ENCODE peak calls at places on chromosomes 4 and X, in seven cellular contexts. D is tibial nerve, P is astrocyte, Q is OCI-LY7, L is SJSA1, B is SK-N-SH, G is left lung. F is an unnamed sample. For H3K9me3, the result is how much of the 10 kb centered on the place peaks cover.

GRCh38 chr4:180169394-180169793 is 2073.8 kb upstream of the TENM3 start:
- DNase-seq in D (no peak), L (no peak), P (no peak), B (no peak), Q (no peak), G (no peak), F (no peak)

GRCh38 chrX:115413246-115413878 is 123.8 kb downstream of the LUZP4 start:
- DNase-seq in G (no peak), D (no peak), P (peak), B (no peak), Q (no peak), L (peak), F (no peak)

GRCh38 chr4:142558851-142559250 is 287.2 kb downstream of the INPP4B start:
- DNase-seq in D (no peak), Q (no peak), L (no peak), G (no peak), P (peak), B (no peak), F (no peak)

GRCh38 chrX:19599253-19599652 is 83.9 kb upstream of the MAP3K15 start:
- DNase-seq in D (no peak), L (no peak), B (no peak), G (no peak), Q (no peak), P (no peak), F (no peak)

GRCh38 chr4:112881842-112882241 is 167.6 kb upstream of the ANK2 start:
- DNase-seq in G (no peak), D (no peak), P (no peak), B (no peak), Q (no peak), L (no peak), F (no peak)

GRCh38 chr4:76782837-76783236 is 115.1 kb downstream of the SOWAHB start:
- DNase-seq in D (no peak), P (peak), G (no peak), B (no peak), Q (no peak), L (no peak), F (no peak)

GRCh38 chr4:99816611-99817309 is at the start of gene DAPP1:
- DNase-seq in B (no peak), D (peak), G (peak), Q (peak), P (no peak), L (no peak), F (peak)

GRCh38 chrX:101550825-101551767 is 749 bp downstream of the ARMCX1 start:
- DNase-seq in P (peak), Q (no peak), G (peak), B (peak), D (peak), L (peak), F (peak)

GRCh38 chr4:106530816-106531215 is 162.2 kb upstream of the GIMD1 start:
- DNase-seq in D (no peak), Q (no peak), B (no peak), G (no peak), P (peak), L (no peak), F (no peak)

GRCh38 chrX:103517246-103517645 is 2.0 kb downstream of the RAB40A start:
- DNase-seq in D (no peak), G (no peak), B (no peak), Q (no peak), P (peak), L (no peak), F (no peak)

GRCh38 chrX:131675596-131676194 is 131.8 kb downstream of the OR13H1 start:
- DNase-seq in D (no peak), L (no peak), G (no peak), B (peak), P (no peak), Q (peak), F (no peak)

GRCh38 chr4:182015893-182016292 is 227.3 kb upstream of the TENM3 start:
- DNase-seq in L (no peak), D (no peak), P (peak), B (no peak), Q (no peak), G (no peak), F (no peak)

GRCh38 chr4:181597766-181598165 is 645.4 kb upstream of the TENM3 start:
- DNase-seq in Q (no peak), B (no peak), P (peak), D (no peak), L (no peak), G (no peak), F (no peak)

GRCh38 chr4:174005422-174005821 is 278.0 kb downstream of the FBXO8 start:
- DNase-seq in L (no peak), P (no peak), B (no peak), G (no peak), D (no peak), Q (no peak), F (no peak)

GRCh38 chrX:49919617-49920016 is 2.8 kb upstream of the CLCN5 start:
- DNase-seq in D (peak), Q (peak), G (peak), B (peak), P (peak), L (peak), F (no peak)

GRCh38 chr4:73343432-73343831 is 60.7 kb upstream of the ALB start:
- DNase-seq in B (no peak), P (peak), L (no peak), Q (no peak), G (no peak), D (no peak), F (no peak)

GRCh38 chr4:45317739-45318138 is 591.4 kb upstream of the GNPDA2 start:
- DNase-seq in Q (no peak), L (no peak), B (no peak), D (no peak), G (no peak), P (no peak), F (no peak)

GRCh38 chr4:45324381-45325111 is 598.2 kb upstream of the GNPDA2 start:
- DNase-seq in G (no peak), D (no peak), Q (no peak), B (no peak), P (no peak), L (no peak), F (no peak)

GRCh38 chr4:45325112-45325462 is 598.7 kb upstream of the GNPDA2 start:
- DNase-seq in B (no peak), P (no peak), D (no peak), L (no peak), Q (no peak), G (no peak), F (no peak)

GRCh38 chr4:45327544-45327943 is 601.2 kb upstream of the GNPDA2 start:
- DNase-seq in B (no peak), D (no peak), P (no peak), L (no peak), G (no peak), Q (no peak), F (no peak)

DNA sequence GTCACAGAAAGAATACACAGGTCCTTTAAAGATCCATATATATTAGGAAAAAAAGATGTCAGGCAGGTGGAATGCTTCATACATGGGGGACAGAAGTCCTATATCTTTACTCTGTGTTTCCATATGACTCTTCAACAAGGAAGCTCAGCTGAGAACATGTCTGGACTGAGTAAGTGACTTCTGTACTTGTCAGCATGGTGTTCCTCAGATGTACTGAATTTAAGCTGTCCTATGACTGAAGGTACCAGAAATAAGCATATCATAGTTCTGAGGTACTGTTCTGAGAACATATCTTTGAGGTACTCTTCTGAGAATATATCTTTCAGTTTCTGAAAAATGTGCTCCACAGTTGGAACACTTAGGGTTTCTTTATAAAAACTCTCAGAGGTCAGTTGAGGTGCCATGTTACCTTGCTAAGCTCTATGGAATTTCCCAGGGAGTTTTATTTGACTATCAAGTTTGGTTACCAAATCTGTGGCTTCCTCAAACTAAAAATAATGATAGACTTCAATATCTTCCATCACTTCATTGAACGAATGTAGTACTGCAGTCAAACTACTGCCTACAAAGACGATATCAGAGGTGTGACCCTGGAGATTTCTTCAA is 597.2 kb upstream of the GNPDA2 start:
- DNase-seq in B (no peak), Q (no peak), G (no peak), P (no peak), L (no peak), D (no peak), F (no peak)
- H3K9me3 ChIP-seq in B (under half), Q (under half), G (under half), P (under half), L (under half), D (under half), F (under half)

GRCh38 chr4:144985014-144985413 is 113.0 kb downstream of the ANAPC10 start:
- DNase-seq in B (no peak), P (no peak), D (no peak), G (no peak), Q (no peak), L (no peak), F (no peak)

GRCh38 chr4:144985536-144985935 is 112.5 kb downstream of the ANAPC10 start:
- DNase-seq in B (no peak), L (no peak), G (no peak), Q (no peak), D (no peak), P (no peak), F (no peak)

DNA sequence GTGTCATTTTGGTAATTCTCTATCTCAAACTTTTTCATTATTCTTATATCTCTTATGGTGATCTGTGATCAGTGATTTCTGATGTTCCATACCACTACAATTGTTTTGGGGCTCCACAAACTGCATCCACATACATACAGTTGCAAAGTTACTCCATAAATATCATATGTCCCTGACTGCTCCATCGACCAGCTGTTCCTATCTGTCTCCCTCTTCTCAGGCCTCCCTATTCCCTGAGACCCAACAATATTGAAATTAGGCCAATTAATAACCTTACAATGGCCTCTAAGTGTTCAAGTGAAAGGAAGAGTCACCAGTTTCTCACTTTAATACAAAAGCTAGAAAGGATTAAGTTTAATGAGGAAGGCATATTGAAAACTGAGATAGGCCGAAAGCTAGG is 108.7 kb downstream of the ANAPC10 start:
- DNase-seq in G (no peak), P (no peak), L (no peak), B (no peak), Q (no peak), D (no peak), F (no peak)
- H3K9me3 ChIP-seq in G (under half), P (under half), L (under half), B (under half), Q (under half), D (under half), F (under half)

DNA sequence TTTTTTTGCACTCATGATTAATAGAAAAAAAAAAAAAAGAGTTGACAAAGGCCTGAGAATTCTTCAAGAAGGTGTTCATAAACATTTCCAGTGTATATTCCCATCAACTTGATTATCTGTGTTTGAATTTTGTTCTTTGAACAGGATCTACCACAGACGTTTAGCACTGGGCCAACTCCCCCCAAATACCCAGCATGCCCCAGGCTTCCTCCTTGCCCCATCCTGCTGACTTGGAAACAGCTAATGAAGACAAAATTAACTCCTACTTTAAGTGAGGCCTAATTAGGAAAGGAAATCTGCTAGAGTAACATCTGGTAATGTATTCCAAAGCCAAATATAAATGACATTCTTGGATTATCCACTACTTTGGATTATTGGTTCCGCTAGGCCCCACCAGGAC is 52.5 kb downstream of the PPARGC1A start:
- DNase-seq in P (no peak), D (no peak), B (no peak), L (no peak), G (no peak), Q (no peak), F (no peak)
- H3K9me3 ChIP-seq in P (under half), D (under half), B (under half), L (under half), G (under half), Q (under half), F (under half)

GRCh38 chrX:40834225-40834624 is 98.9 kb upstream of the MED14 start:
- DNase-seq in D (no peak), Q (no peak), G (no peak), L (no peak), B (no peak), P (no peak), F (no peak)

GRCh38 chrX:40831750-40832149 is 96.4 kb upstream of the MED14 start:
- DNase-seq in G (no peak), D (no peak), P (no peak), B (no peak), L (no peak), Q (no peak), F (no peak)

GRCh38 chrX:40827331-40827730 is 92.0 kb upstream of the MED14 start:
- DNase-seq in D (no peak), L (no peak), B (no peak), Q (no peak), P (no peak), G (no peak), F (no peak)

DNA sequence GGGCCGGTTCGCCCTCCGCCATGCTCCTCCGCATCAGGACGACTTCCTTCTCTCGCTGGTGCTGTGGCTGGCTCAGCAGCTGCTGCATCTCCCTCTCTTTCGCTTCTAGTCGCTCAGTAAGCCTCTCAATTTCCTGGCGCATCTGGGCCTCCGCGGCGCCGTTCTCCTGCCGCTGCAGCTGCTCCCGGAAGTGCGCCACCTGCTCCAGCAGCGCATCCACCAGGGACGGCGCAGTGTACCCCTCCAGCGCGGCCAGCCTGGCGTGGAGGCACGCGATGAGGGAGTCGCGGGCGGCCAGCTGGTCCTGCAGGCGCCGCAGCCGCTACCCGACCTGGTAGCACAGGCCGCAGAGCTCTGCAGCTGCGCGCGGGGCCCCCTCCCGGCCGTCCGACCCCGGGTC is 97.4 kb upstream of the MED14 start:
- DNase-seq in L (no peak), Q (no peak), D (no peak), G (no peak), P (no peak), B (no peak), F (no peak)
- H3K9me3 ChIP-seq in L (under half), Q (under half), D (under half), G (under half), P (under half), B (under half), F (under half)

DNA sequence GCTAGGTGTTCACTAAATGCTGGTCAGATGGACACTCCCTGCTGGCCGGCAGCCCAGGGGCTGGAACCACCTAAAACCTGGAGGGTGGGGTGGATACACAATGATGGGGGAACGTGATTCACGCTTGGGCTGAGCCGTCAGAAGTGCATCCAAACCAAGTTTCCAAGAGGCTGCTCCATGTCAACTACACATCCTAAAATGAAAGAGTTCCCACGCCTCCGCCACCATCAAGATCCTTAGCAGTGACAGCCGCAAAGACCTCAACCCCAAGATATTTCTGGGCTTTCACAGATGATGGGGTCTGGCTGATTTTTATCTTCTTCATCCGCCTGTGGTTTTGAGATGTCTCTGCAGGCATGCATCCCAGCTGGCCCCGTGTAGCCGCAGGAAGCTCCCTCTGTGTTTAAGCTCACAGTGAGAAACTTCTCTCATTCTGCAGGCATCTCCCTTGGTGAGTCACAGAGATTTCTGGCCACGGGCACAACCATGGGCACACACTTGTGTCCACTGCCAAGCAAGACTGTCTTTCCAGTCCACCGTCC is 84.4 kb downstream of the HTRA3 start:
- DNase-seq in L (no peak), P (peak), Q (no peak), B (no peak), G (peak), D (no peak), F (no peak)
- H3K9me3 ChIP-seq in L (under half), P (under half), Q (under half), B (under half), G (under half), D (under half), F (under half)

GRCh38 chr4:18082254-18082653 is 60.7 kb upstream of the LCORL start:
- DNase-seq in D (no peak), B (no peak), G (no peak), Q (no peak), P (no peak), L (no peak), F (no peak)
- H3K9me3 ChIP-seq in D (under half), B (under half), G (under half), Q (under half), P (under half), L (under half), F (under half)

DNA sequence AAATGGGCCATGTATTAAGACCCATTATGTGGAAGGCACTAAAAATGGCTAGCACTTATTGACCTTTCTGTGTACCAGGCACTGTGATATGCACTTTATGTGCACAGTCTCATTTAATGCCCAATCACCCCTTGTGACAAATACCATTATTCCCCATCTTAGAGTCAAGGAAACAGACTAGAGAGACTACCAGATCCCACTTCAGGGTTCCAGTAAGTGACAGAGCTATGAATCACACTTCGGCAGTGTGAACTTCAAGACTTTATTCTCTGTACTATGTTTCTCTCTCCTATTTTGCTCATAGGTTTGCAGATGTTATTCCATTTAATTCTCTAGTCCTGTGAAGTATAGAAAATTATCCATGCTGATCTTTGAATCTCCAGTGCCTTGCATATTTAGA is 107.0 kb downstream of the NFKB1 start:
- DNase-seq in L (no peak), B (no peak), P (peak), D (no peak), G (no peak), Q (no peak), F (no peak)
- H3K9me3 ChIP-seq in L (under half), B (under half), P (under half), D (under half), G (under half), Q (under half), F (under half)

GRCh38 chr4:100889898-100890297 is 372.1 kb upstream of the EMCN start:
- DNase-seq in G (no peak), Q (no peak), D (no peak), B (no peak), L (no peak), P (no peak), F (no peak)
- H3K9me3 ChIP-seq in G (under half), Q (under half), D (under half), B (under half), L (under half), P (under half), F (under half)

GRCh38 chrX:144334577-144334976 is 450.7 kb downstream of the UBE2NL start:
- DNase-seq in D (no peak), P (no peak), Q (peak), G (no peak), B (peak), L (no peak), F (no peak)

GRCh38 chrX:144327515-144327914 is 443.6 kb downstream of the UBE2NL start:
- DNase-seq in G (no peak), D (no peak), Q (no peak), P (no peak), L (no peak), B (no peak), F (no peak)

GRCh38 chrX:144335402-144335801 is 451.5 kb downstream of the UBE2NL start:
- DNase-seq in L (no peak), P (no peak), G (no peak), D (no peak), B (peak), Q (no peak), F (no peak)

DNA sequence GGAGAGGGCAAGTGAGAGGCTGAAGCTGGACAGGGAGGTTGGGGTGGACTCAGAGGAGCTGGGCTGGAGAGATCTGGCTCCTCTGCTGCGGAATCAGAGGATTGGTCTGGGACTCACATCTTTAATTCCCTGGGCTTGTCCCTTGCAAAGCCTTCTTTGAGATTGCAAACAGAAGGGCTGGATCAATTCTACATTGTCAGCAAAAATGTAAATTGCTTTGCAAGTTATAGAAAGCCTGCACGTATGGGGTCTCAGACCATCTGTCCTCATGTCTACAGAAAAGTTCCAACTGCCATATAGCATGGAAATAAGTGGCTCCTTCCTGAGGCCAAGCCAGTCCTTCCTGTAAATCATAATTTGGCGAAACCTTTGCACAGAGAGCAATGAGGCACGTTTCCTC is 449.6 kb downstream of the UBE2NL start:
- DNase-seq in P (no peak), B (no peak), L (no peak), G (no peak), Q (no peak), D (no peak), F (no peak)
- H3K9me3 ChIP-seq in P (under half), B (under half), L (under half), G (under half), Q (under half), D (under half), F (under half)

GRCh38 chrX:586351-586750 is 44.2 kb upstream of the SHOX start:
- DNase-seq in B (no peak), D (no peak), Q (no peak), G (no peak), L (no peak), P (no peak), F (no peak)

GRCh38 chrX:585115-585808 is 45.3 kb upstream of the SHOX start:
- DNase-seq in P (no peak), G (no peak), L (no peak), D (no peak), Q (no peak), B (no peak), F (no peak)

GRCh38 chrX:590666-591065 is 39.9 kb upstream of the SHOX start:
- DNase-seq in P (no peak), B (no peak), G (no peak), Q (no peak), L (peak), D (no peak), F (no peak)
- H3K9me3 ChIP-seq in P (under half), B (under half), G (under half), Q (under half), L (under half), D (under half), F (under half)